ENCODE peak calls at places on chromosomes 16 and 17, in four cellular contexts. B is K562, F is HepG2, A is HCT116. J is an unnamed sample.

GRCh38 chr17:77600346-77600745 is 358.2 kb upstream of the TNRC6C start:
- DNase-seq in B (no peak), A (no peak), F (no peak), J (no peak)

GRCh38 chr16:89841275-89841674 is 13.0 kb downstream of the SPIRE2 start:
- DNase-seq in B (no peak), A (no peak), F (no peak), J (no peak)

GRCh38 chr16:74844041-74844826 is 69.6 kb upstream of the FA2H start:
- DNase-seq in B (no peak), F (no peak), A (no peak), J (no peak)

GRCh38 chr17:73091770-73092517 is 544 bp downstream of the SLC39A11 start:
- DNase-seq in F (peak), A (no peak), B (peak), J (no peak)

GRCh38 chr16:84897911-84898377 is 78.2 kb downstream of the CRISPLD2 start:
- DNase-seq in B (no peak), F (no peak), A (no peak), J (no peak)

GRCh38 chr17:44132275-44132821 is 8.9 kb upstream of the HDAC5 start:
- DNase-seq in A (no peak), B (peak), F (no peak), J (no peak)

GRCh38 chr16:23124315-23124714 is 24.9 kb downstream of the USP31 start:
- DNase-seq in A (no peak), B (no peak), F (no peak), J (no peak)

GRCh38 chr17:15456972-15457722 is 10.3 kb downstream of the CDRT4 start:
- DNase-seq in F (peak), A (no peak), B (no peak), J (no peak)

GRCh38 chr16:3849751-3850543 is 30.6 kb downstream of the CREBBP start:
- DNase-seq in B (no peak), A (no peak), F (no peak), J (no peak)

GRCh38 chr17:63693411-63694113 is 6.4 kb downstream of the LIMD2 start:
- DNase-seq in F (no peak), B (no peak), A (no peak), J (no peak)

GRCh38 chr16:54115558-54115957 is 171.0 kb downstream of the IRX3 start:
- DNase-seq in B (no peak), A (no peak), F (no peak), J (no peak)

GRCh38 chr17:34358631-34359030 is 2.4 kb downstream of the CCL13 start:
- DNase-seq in A (no peak), B (no peak), F (no peak), J (no peak)

GRCh38 chr16:84117482-84117843 is 721 bp upstream of the MBTPS1 start:
- DNase-seq in A (no peak), B (peak), F (no peak), J (no peak)

GRCh38 chr17:58314706-58315015 is 13.9 kb downstream of the TSPOAP1 start:
- DNase-seq in F (no peak), B (no peak), A (no peak), J (no peak)

GRCh38 chr16:1427473-1428461 is 3.1 kb upstream of the PERCC1 start:
- DNase-seq in F (no peak), A (no peak), B (no peak), J (no peak)

GRCh38 chr16:88700636-88701482 is 5.3 kb downstream of the RNF166 start:
- DNase-seq in F (peak), A (no peak), B (peak), J (no peak)

GRCh38 chr17:59829217-59830006 is 63.3 kb downstream of the TUBD1 start:
- DNase-seq in F (peak), B (peak), A (peak), J (peak)

GRCh38 chr17:63150994-63151464 is 185.0 kb downstream of the TANC2 start:
- DNase-seq in F (no peak), B (no peak), A (no peak), J (no peak)

GRCh38 chr17:5362162-5362811 is 57.2 kb downstream of the NUP88 start:
- DNase-seq in B (no peak), A (no peak), F (no peak), J (no peak)

GRCh38 chr17:44829558-44830358 is at the start of gene GJC1:
- DNase-seq in A (no peak), F (no peak), B (peak), J (no peak)

GRCh38 chr16:86355114-86355513 is 155.2 kb upstream of the FOXF1 start:
- DNase-seq in A (no peak), B (no peak), F (no peak), J (no peak)

GRCh38 chr16:86355538-86355937 is 154.8 kb upstream of the FOXF1 start:
- DNase-seq in F (no peak), B (no peak), A (peak), J (no peak)

GRCh38 chr16:86354641-86355040 is 155.7 kb upstream of the FOXF1 start:
- DNase-seq in A (no peak), B (no peak), F (no peak), J (no peak)

GRCh38 chr16:86353185-86353584 is 157.1 kb upstream of the FOXF1 start:
- DNase-seq in F (no peak), B (no peak), A (no peak), J (no peak)

GRCh38 chr16:86353934-86354333 is 156.4 kb upstream of the FOXF1 start:
- DNase-seq in F (no peak), B (no peak), A (no peak), J (no peak)
- TF ChIP-seq SIN3A in F (no peak), B (no peak), A (no peak), J (no peak)

DNA sequence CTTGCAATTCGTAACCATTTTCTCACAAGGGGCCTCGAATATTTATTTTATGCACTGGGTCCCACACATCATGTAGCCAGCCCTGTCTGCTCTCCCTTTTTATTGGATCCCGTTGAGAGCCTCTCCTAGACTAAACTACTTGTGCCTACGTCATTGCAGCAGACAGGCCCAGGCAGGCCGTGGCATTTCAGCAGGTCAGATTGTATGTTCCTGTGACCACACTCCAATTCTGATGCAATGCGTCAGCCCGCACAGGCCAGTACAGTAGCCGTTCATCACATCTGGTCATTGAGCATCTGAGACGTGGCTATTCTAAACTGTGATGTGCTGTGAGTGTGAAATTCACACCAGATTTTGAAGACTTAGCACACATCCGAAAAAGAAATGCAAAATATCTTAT is 42.2 kb downstream of the ABAT start:
- DNase-seq in F (no peak), B (no peak), A (no peak), J (no peak)
- TF ChIP-seq TCF7L2 in F (no peak), B (no peak), A (no peak), J (no peak)

DNA sequence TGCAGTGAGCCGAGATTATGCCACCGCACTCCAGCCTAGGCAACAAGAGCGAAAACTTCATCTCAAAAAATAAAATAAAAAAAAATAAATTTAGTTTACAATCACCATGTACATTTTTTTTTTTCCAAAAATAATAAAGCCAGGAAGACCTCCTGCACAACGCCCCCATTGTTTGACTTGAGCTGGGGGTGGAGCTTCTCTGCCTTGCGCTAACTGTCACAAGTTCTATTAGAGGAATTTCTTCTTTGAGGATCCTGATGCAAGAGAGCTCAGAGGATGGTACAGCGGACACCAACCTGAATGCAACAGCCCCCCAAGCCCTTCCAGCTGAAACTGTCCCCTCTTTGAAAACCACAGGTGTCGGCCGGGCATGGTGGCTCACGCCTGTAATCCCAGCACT is 24.9 kb upstream of the CBX4 start:
- DNase-seq in B (no peak), F (no peak), A (no peak), J (no peak)
- H3K4me3 ChIP-seq in B (no peak), F (no peak), A (no peak), J (no peak)

GRCh38 chr17:51257150-51258081 is 2.4 kb downstream of the MBTD1 start:
- DNase-seq in A (no peak), B (no peak), F (no peak), J (no peak)
- TF ChIP-seq SIN3A in A (no peak), B (no peak), F (no peak), J (no peak)

J was measured in Panc1.